ENCODE peak calls at places on chromosomes 4 and X, in six cellular contexts. One of them, this sample, is unnamed.

GRCh38 chr4:113106076-113106475 is 56.6 kb downstream of the ANK2 start:
- DNase-seq in A549: peak; percentile 33
- DNase-seq in K562: no peak
- DNase-seq in SK-N-SH: peak; percentile 6
- DNase-seq in IMR-90: peak; percentile 40
- DNase-seq in HepG2: peak; percentile 59
- DNase-seq in this sample: no peak

GRCh38 chrX:131778269-131779218 is 234.7 kb downstream of the OR13H1 start:
- DNase-seq in A549: peak; percentile 81
- DNase-seq in K562: no peak
- DNase-seq in SK-N-SH: peak; percentile 67
- DNase-seq in IMR-90: peak; percentile 76
- DNase-seq in HepG2: no peak
- DNase-seq in this sample: peak; percentile 82

GRCh38 chr4:107838138-107838618 is 13.4 kb downstream of the SGMS2 start:
- DNase-seq in A549: no peak
- DNase-seq in K562: no peak
- DNase-seq in SK-N-SH: no peak
- DNase-seq in IMR-90: peak; percentile 25
- DNase-seq in HepG2: no peak
- DNase-seq in this sample: no peak

GRCh38 chr4:68148795-68149685 is 19.4 kb upstream of the TMPRSS11F start:
- DNase-seq in A549: no peak
- DNase-seq in K562: peak; percentile 43
- DNase-seq in SK-N-SH: no peak
- DNase-seq in IMR-90: no peak
- DNase-seq in HepG2: no peak
- DNase-seq in this sample: no peak

GRCh38 chr4:108762559-108763225 is at the start of gene ETNPPL:
- DNase-seq in A549: peak; percentile 2
- DNase-seq in K562: no peak
- DNase-seq in SK-N-SH: peak; percentile 55
- DNase-seq in IMR-90: no peak
- DNase-seq in HepG2: peak; percentile 21
- DNase-seq in this sample: no peak

GRCh38 chr4:143085644-143086043 is 99.1 kb upstream of the USP38 start:
- DNase-seq in A549: no peak
- DNase-seq in K562: no peak
- DNase-seq in SK-N-SH: no peak
- DNase-seq in IMR-90: no peak
- DNase-seq in HepG2: no peak
- DNase-seq in this sample: no peak

GRCh38 chr4:3801931-3802550 is 35.9 kb downstream of the ADRA2C start:
- DNase-seq in A549: no peak
- DNase-seq in K562: no peak
- DNase-seq in SK-N-SH: no peak
- DNase-seq in IMR-90: no peak
- DNase-seq in HepG2: no peak
- DNase-seq in this sample: no peak

GRCh38 chr4:126899382-126899801 is 733.4 kb upstream of the INTU start:
- DNase-seq in A549: peak; percentile 1
- DNase-seq in K562: no peak
- DNase-seq in SK-N-SH: no peak
- DNase-seq in IMR-90: peak; percentile 94
- DNase-seq in HepG2: no peak
- DNase-seq in this sample: no peak

GRCh38 chr4:70496231-70496630 is 22.1 kb upstream of the AMTN start:
- DNase-seq in A549: no peak
- DNase-seq in K562: no peak
- DNase-seq in SK-N-SH: no peak
- DNase-seq in IMR-90: no peak
- DNase-seq in HepG2: no peak
- DNase-seq in this sample: no peak

GRCh38 chrX:20968996-20969395 is 405.2 kb upstream of the CNKSR2 start:
- DNase-seq in A549: peak; percentile 11
- DNase-seq in K562: no peak
- DNase-seq in SK-N-SH: no peak
- DNase-seq in IMR-90: no peak
- DNase-seq in HepG2: no peak
- DNase-seq in this sample: no peak

GRCh38 chr4:106414366-106414765 is 45.8 kb upstream of the GIMD1 start:
- DNase-seq in A549: no peak
- DNase-seq in K562: no peak
- DNase-seq in SK-N-SH: no peak
- DNase-seq in IMR-90: no peak
- DNase-seq in HepG2: no peak
- DNase-seq in this sample: no peak

GRCh38 chrX:118974908-118975671 is 672 bp downstream of the LONRF3 start:
- DNase-seq in A549: peak; percentile 66
- DNase-seq in K562: peak; percentile 67
- DNase-seq in SK-N-SH: peak; percentile 40
- DNase-seq in IMR-90: no peak
- DNase-seq in HepG2: peak; percentile 27
- DNase-seq in this sample: no peak

GRCh38 chr4:70651864-70652506 is 14.3 kb downstream of the JCHAIN start:
- DNase-seq in A549: peak; percentile 22
- DNase-seq in K562: peak; percentile 41
- DNase-seq in SK-N-SH: peak; percentile 24
- DNase-seq in IMR-90: peak; percentile 52
- DNase-seq in HepG2: peak; percentile 27
- DNase-seq in this sample: no peak

GRCh38 chr4:16225996-16226815 is at the start of gene TAPT1:
- DNase-seq in A549: peak; percentile 48
- DNase-seq in K562: peak; percentile 80
- DNase-seq in SK-N-SH: peak; percentile 93
- DNase-seq in IMR-90: peak; percentile 30
- DNase-seq in HepG2: no peak
- DNase-seq in this sample: no peak

GRCh38 chr4:22237155-22237751 is 278.6 kb downstream of the ADGRA3 start:
- DNase-seq in A549: peak; percentile 13
- DNase-seq in K562: peak; percentile 8
- DNase-seq in SK-N-SH: peak; percentile 29
- DNase-seq in IMR-90: peak; percentile 13
- DNase-seq in HepG2: peak; percentile 15
- DNase-seq in this sample: no peak

GRCh38 chr4:140719022-140719421 is 37.2 kb downstream of the TBC1D9 start:
- DNase-seq in A549: no peak
- DNase-seq in K562: no peak
- DNase-seq in SK-N-SH: no peak
- DNase-seq in IMR-90: peak; percentile 72
- DNase-seq in HepG2: no peak
- DNase-seq in this sample: no peak

GRCh38 chr4:161252520-161253141 is 911.2 kb downstream of the FSTL5 start:
- DNase-seq in A549: peak; percentile 39
- DNase-seq in K562: peak; percentile 1
- DNase-seq in SK-N-SH: no peak
- DNase-seq in IMR-90: peak; percentile 0
- DNase-seq in HepG2: peak; percentile 23
- DNase-seq in this sample: peak; percentile 15

GRCh38 chr4:119300388-119301131 is 21.4 kb downstream of the FABP2 start:
- DNase-seq in A549: peak; percentile 93
- DNase-seq in K562: peak; percentile 94
- DNase-seq in SK-N-SH: peak; percentile 87
- DNase-seq in IMR-90: peak; percentile 89
- DNase-seq in HepG2: peak; percentile 96
- DNase-seq in this sample: peak; percentile 80

GRCh38 chr4:55807556-55807955 is 12.0 kb upstream of the EXOC1L start:
- DNase-seq in A549: no peak
- DNase-seq in K562: no peak
- DNase-seq in SK-N-SH: no peak
- DNase-seq in IMR-90: no peak
- DNase-seq in HepG2: no peak
- DNase-seq in this sample: no peak

GRCh38 chr4:40434126-40434692 is 99.1 kb downstream of the CHRNA9 start:
- DNase-seq in A549: no peak
- DNase-seq in K562: no peak
- DNase-seq in SK-N-SH: no peak
- DNase-seq in IMR-90: no peak
- DNase-seq in HepG2: no peak
- DNase-seq in this sample: no peak

GRCh38 chr4:73856518-73856917 is 3.4 kb downstream of the PF4V1 start:
- DNase-seq in A549: peak; percentile 40
- DNase-seq in K562: no peak
- DNase-seq in SK-N-SH: no peak
- DNase-seq in IMR-90: no peak
- DNase-seq in HepG2: peak; percentile 4
- DNase-seq in this sample: no peak

GRCh38 chr4:145339075-145339725 is 142.5 kb upstream of the SMAD1 start:
- DNase-seq in A549: no peak
- DNase-seq in K562: no peak
- DNase-seq in SK-N-SH: no peak
- DNase-seq in IMR-90: no peak
- DNase-seq in HepG2: no peak
- DNase-seq in this sample: no peak

GRCh38 chr4:144461906-144462305 is 184.1 kb upstream of the HHIP start:
- DNase-seq in A549: no peak
- DNase-seq in K562: no peak
- DNase-seq in SK-N-SH: no peak
- DNase-seq in IMR-90: no peak
- DNase-seq in HepG2: no peak
- DNase-seq in this sample: no peak

GRCh38 chr4:31175242-31175910 is 455.2 kb downstream of the PCDH7 start:
- DNase-seq in A549: no peak
- DNase-seq in K562: no peak
- DNase-seq in SK-N-SH: no peak
- DNase-seq in IMR-90: peak; percentile 45
- DNase-seq in HepG2: no peak
- DNase-seq in this sample: no peak

GRCh38 chrX:140822861-140823260 is 113.3 kb downstream of the LINC00632 start:
- DNase-seq in A549: no peak
- DNase-seq in K562: no peak
- DNase-seq in SK-N-SH: no peak
- DNase-seq in IMR-90: no peak
- DNase-seq in HepG2: no peak
- DNase-seq in this sample: no peak

GRCh38 chr4:1459664-1460511 is 53.6 kb upstream of the NKX1-1 start:
- DNase-seq in A549: no peak
- DNase-seq in K562: no peak
- DNase-seq in SK-N-SH: peak; percentile 26
- DNase-seq in IMR-90: no peak
- DNase-seq in HepG2: no peak
- DNase-seq in this sample: no peak

GRCh38 chrX:108285918-108286317 is 152.3 kb downstream of the COL4A6 start:
- DNase-seq in A549: no peak
- DNase-seq in K562: no peak
- DNase-seq in SK-N-SH: no peak
- DNase-seq in IMR-90: peak; percentile 12
- DNase-seq in HepG2: no peak
- DNase-seq in this sample: no peak

GRCh38 chrX:33415454-33415853 is 204.1 kb upstream of the DMD start:
- DNase-seq in A549: no peak
- DNase-seq in K562: no peak
- DNase-seq in SK-N-SH: no peak
- DNase-seq in IMR-90: no peak
- DNase-seq in HepG2: no peak
- DNase-seq in this sample: no peak

DNA sequence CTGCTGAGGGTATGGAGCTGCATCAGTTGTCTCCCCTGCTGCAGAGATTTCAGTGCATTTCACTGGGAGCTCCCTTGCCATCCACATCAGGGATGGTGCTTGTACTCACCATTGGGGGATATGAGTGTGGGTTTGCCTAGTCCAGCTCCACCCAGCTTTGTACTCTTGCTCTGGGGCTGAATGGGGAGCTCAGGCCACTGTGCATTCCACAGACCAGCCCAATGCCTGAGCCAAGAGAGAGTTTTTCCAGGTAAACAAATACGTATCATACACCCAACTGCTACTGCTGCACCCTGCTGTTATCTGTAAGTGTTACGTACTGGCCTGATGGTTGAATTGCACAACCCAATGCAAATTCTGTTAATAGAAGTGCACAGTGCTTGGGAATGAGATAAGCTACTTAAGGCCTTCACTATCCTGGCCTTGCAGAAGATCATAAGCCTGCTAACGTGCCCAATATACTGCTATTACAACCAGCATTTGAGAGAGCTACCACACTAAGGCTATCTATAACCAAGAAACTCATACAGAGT is 205.0 kb upstream of the DMD start:
- DNase-seq in A549: no peak
- DNase-seq in K562: no peak
- DNase-seq in SK-N-SH: no peak
- DNase-seq in IMR-90: no peak
- DNase-seq in HepG2: no peak
- DNase-seq in this sample: no peak
- TF ChIP-seq SMC3 in A549: no peak
- TF ChIP-seq SMC3 in K562: no peak
- TF ChIP-seq SMC3 in SK-N-SH: no peak
- TF ChIP-seq SMC3 in IMR-90: no peak
- TF ChIP-seq SMC3 in HepG2: no peak
- TF ChIP-seq SMC3 in this sample: no peak

GRCh38 chr4:186137193-186137792 is 32.8 kb downstream of the FAM149A start:
- DNase-seq in A549: peak; percentile 11
- DNase-seq in K562: no peak
- DNase-seq in SK-N-SH: peak; percentile 55
- DNase-seq in IMR-90: peak; percentile 27
- DNase-seq in HepG2: no peak
- DNase-seq in this sample: no peak
- TF ChIP-seq SMC3 in A549: peak; percentile 48
- TF ChIP-seq SMC3 in K562: no peak
- TF ChIP-seq SMC3 in SK-N-SH: peak; percentile 40
- TF ChIP-seq SMC3 in IMR-90: no peak
- TF ChIP-seq SMC3 in HepG2: peak; percentile 34
- TF ChIP-seq SMC3 in this sample: peak; percentile 44

DNA sequence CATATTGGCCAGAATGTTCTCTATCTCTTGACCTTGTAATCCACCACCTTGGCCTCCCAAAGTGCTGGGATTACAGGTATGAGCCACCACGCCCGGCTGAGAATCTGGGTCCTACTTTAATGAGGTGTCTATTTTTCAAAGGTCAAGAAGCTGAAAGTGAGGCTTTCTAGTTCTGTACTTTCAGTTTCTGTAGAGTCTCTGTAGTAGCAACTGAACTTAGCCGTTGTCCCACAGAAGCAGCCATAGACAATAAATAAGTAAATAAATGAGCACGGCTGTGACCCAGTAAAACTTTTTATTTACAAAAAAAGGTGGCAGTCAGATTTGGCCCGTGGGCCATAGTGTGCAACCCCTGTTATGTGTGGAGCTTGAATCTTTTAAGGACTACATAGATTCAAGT is 92.0 kb downstream of the FNIP2 start:
- DNase-seq in A549: no peak
- DNase-seq in K562: no peak
- DNase-seq in SK-N-SH: no peak
- DNase-seq in IMR-90: no peak
- DNase-seq in HepG2: no peak
- DNase-seq in this sample: peak; percentile 50
- TF ChIP-seq SMC3 in A549: no peak
- TF ChIP-seq SMC3 in K562: no peak
- TF ChIP-seq SMC3 in SK-N-SH: no peak
- TF ChIP-seq SMC3 in IMR-90: no peak
- TF ChIP-seq SMC3 in HepG2: no peak
- TF ChIP-seq SMC3 in this sample: no peak

GRCh38 chrX:30283456-30284200 is 25.6 kb downstream of the NR0B1 start:
- DNase-seq in A549: peak; percentile 93
- DNase-seq in K562: peak; percentile 72
- DNase-seq in SK-N-SH: no peak
- DNase-seq in IMR-90: peak; percentile 93
- DNase-seq in HepG2: peak; percentile 22
- DNase-seq in this sample: no peak
- TF ChIP-seq SMC3 in A549: no peak
- TF ChIP-seq SMC3 in K562: no peak
- TF ChIP-seq SMC3 in SK-N-SH: no peak
- TF ChIP-seq SMC3 in IMR-90: no peak
- TF ChIP-seq SMC3 in HepG2: no peak
- TF ChIP-seq SMC3 in this sample: no peak

GRCh38 chr4:171067422-171067821 is 745.8 kb upstream of the GALNTL6 start:
- DNase-seq in A549: peak; percentile 4
- DNase-seq in K562: no peak
- DNase-seq in SK-N-SH: no peak
- DNase-seq in IMR-90: no peak
- DNase-seq in HepG2: no peak
- DNase-seq in this sample: peak; percentile 0
- TF ChIP-seq SMC3 in A549: no peak
- TF ChIP-seq SMC3 in K562: no peak
- TF ChIP-seq SMC3 in SK-N-SH: no peak
- TF ChIP-seq SMC3 in IMR-90: no peak
- TF ChIP-seq SMC3 in HepG2: no peak
- TF ChIP-seq SMC3 in this sample: no peak

This sample was measured in GM12878.